ENCODE peak calls at places on chromosomes 2 and 18, in five cellular contexts. G is PC-9; B is tibial artery; Y is omental fat pad; M is CD4-positive, alpha-beta memory T cell. O is an unnamed sample.

GRCh38 chr2:101617786-101618185 is 79.7 kb upstream of the MAP4K4 start:
- DNase-seq in G (no peak), M (no peak), B (no peak), Y (no peak), O (no peak)

GRCh38 chr18:35605686-35606417 is 24.3 kb downstream of the GALNT1 start:
- DNase-seq in G (no peak), M (no peak), Y (no peak), B (no peak), O (no peak)

GRCh38 chr18:36692909-36693308 is 135.9 kb downstream of the TPGS2 start:
- DNase-seq in M (no peak), B (no peak), G (no peak), Y (no peak), O (no peak)

GRCh38 chr2:187519419-187520120 is 34.7 kb downstream of the TFPI start:
- DNase-seq in Y (no peak), M (no peak), B (no peak), G (no peak), O (no peak)

GRCh38 chr2:126687086-126687485 is 31.1 kb downstream of the GYPC start:
- DNase-seq in M (no peak), G (no peak), B (no peak), Y (no peak), O (no peak)

GRCh38 chr2:222797308-222797707 is 63.5 kb upstream of the ACSL3 start:
- DNase-seq in M (no peak), G (no peak), Y (no peak), B (no peak), O (no peak)

GRCh38 chr2:39524061-39524460 is 87.0 kb upstream of the MAP4K3 start:
- DNase-seq in M (no peak), B (no peak), G (no peak), Y (no peak), O (no peak)

GRCh38 chr2:219362524-219363164 is 25.1 kb downstream of the DNPEP start:
- DNase-seq in B (peak), Y (no peak), G (peak), M (no peak), O (no peak)

GRCh38 chr2:196712867-196713266 is 73.4 kb downstream of the CCDC150 start:
- DNase-seq in B (no peak), M (no peak), G (no peak), Y (no peak), O (no peak)

GRCh38 chr2:16773080-16773713 is 107.6 kb upstream of the CYRIA start:
- DNase-seq in M (no peak), Y (no peak), B (no peak), G (peak), O (no peak)

GRCh38 chr2:220396287-220396686 is 768.9 kb downstream of the SLC4A3 start:
- DNase-seq in Y (no peak), B (no peak), M (no peak), G (no peak), O (no peak)

GRCh38 chr2:186347472-186347871 is 138.6 kb upstream of the ZC3H15 start:
- DNase-seq in G (no peak), Y (no peak), M (no peak), B (no peak), O (no peak)

GRCh38 chr2:67840460-67841068 is 222.2 kb downstream of the C1D start:
- DNase-seq in Y (peak), M (no peak), G (peak), B (peak), O (no peak)

GRCh38 chr18:6994719-6995430 is 122.7 kb downstream of the LAMA1 start:
- DNase-seq in B (no peak), G (no peak), M (no peak), Y (no peak), O (no peak)

GRCh38 chr2:33412920-33413319 is 63.5 kb upstream of the RASGRP3 start:
- DNase-seq in G (no peak), Y (no peak), B (no peak), M (no peak), O (no peak)

GRCh38 chr2:54054271-54054670 is 61.1 kb upstream of the ACYP2 start:
- DNase-seq in M (no peak), B (no peak), G (no peak), Y (no peak), O (no peak)

GRCh38 chr2:168350380-168350779 is 103.0 kb upstream of the STK39 start:
- DNase-seq in M (no peak), G (no peak), B (no peak), Y (no peak), O (no peak)

GRCh38 chr2:69111036-69111435 is 98.1 kb downstream of the ANTXR1 start:
- DNase-seq in M (no peak), Y (no peak), G (no peak), B (no peak), O (no peak)

GRCh38 chr2:64327510-64328414 is 126.2 kb upstream of the LGALSL start:
- DNase-seq in G (no peak), B (no peak), Y (no peak), M (peak), O (peak)

GRCh38 chr2:237269121-237269875 is 144.7 kb downstream of the COL6A3 start:
- DNase-seq in B (no peak), M (no peak), G (no peak), Y (no peak), O (no peak)

GRCh38 chr2:42513252-42513918 is 19.6 kb upstream of the KCNG3 start:
- DNase-seq in B (no peak), Y (no peak), M (peak), G (peak), O (no peak)

GRCh38 chr18:22113144-22113813 is 56.1 kb upstream of the GATA6 start:
- DNase-seq in G (peak), B (no peak), M (no peak), Y (no peak), O (no peak)

GRCh38 chr2:44392338-44392943 is 30.7 kb downstream of the CAMKMT start:
- DNase-seq in M (peak), G (peak), Y (peak), B (no peak), O (no peak)

GRCh38 chr2:137826373-137827372 is 137.6 kb upstream of the HNMT start:
- DNase-seq in G (no peak), Y (no peak), B (no peak), M (no peak), O (no peak)

GRCh38 chr18:12694032-12694431 is 8.5 kb downstream of the CEP76 start:
- DNase-seq in B (no peak), M (no peak), G (peak), Y (no peak), O (no peak)

GRCh38 chr2:110664135-110664534 is 13.7 kb downstream of the BUB1 start:
- DNase-seq in Y (no peak), B (no peak), G (no peak), M (no peak), O (no peak)

GRCh38 chr2:99399795-99400194 is 62.6 kb downstream of the EIF5B start:
- DNase-seq in B (no peak), M (no peak), Y (no peak), G (no peak), O (no peak)

GRCh38 chr2:167451496-167452289 is 563.4 kb downstream of the XIRP2 start:
- DNase-seq in M (no peak), B (no peak), Y (no peak), G (no peak), O (no peak)

O was measured in activated T-helper 1 cell treated with anti-CD3 and anti-CD28 coated beads, Interleukin-2, amount 50 U/mL, for 16 hours.